ENCODE peak calls at places on chromosome 9, in seven cellular contexts. B, Q, O, P, R, J and S are unnamed samples.

GRCh38 chr9:31364171-31364570 is 1020.3 kb upstream of the ACO1 start:
- DNase-seq in B (no peak), Q (no peak), O (no peak), P (no peak), R (no peak), J (no peak), S (no peak)

GRCh38 chr9:126307306-126308061 is 19.1 kb upstream of the MVB12B start:
- DNase-seq in B (no peak), Q (no peak), O (no peak), P (no peak), R (no peak), J (no peak), S (no peak)

GRCh38 chr9:135247174-135247930 is 159.9 kb downstream of the OLFM1 start:
- DNase-seq in B (no peak), Q (no peak), O (no peak), P (no peak), R (no peak), J (no peak), S (no peak)

GRCh38 chr9:113988951-113989780 is 88.9 kb downstream of the AMBP start:
- DNase-seq in B (no peak), Q (no peak), O (no peak), P (peak; percentile 20), R (peak; percentile 36), J (no peak), S (no peak)

GRCh38 chr9:706606-707451 is 134.7 kb upstream of the DMRT1 start:
- DNase-seq in B (no peak), Q (no peak), O (no peak), P (no peak), R (peak; percentile 76), J (peak; percentile 68), S (peak; percentile 24)

GRCh38 chr9:120640380-120640779 is 60.4 kb upstream of the CDK5RAP2 start:
- DNase-seq in B (no peak), Q (no peak), O (no peak), P (no peak), R (no peak), J (no peak), S (no peak)

GRCh38 chr9:19630762-19631161 is 158.1 kb downstream of the SLC24A2 start:
- DNase-seq in B (no peak), Q (no peak), O (no peak), P (no peak), R (no peak), J (no peak), S (no peak)

GRCh38 chr9:114805670-114806551 is at the start of gene TNFSF15:
- DNase-seq in B (no peak), Q (no peak), O (no peak), P (no peak), R (no peak), J (peak; percentile 67), S (no peak)

GRCh38 chr9:20579544-20580309 is 42.6 kb downstream of the MLLT3 start:
- DNase-seq in B (no peak), Q (no peak), O (no peak), P (no peak), R (no peak), J (no peak), S (no peak)

GRCh38 chr9:84513473-84513872 is 156.1 kb upstream of the NTRK2 start:
- DNase-seq in B (no peak), Q (no peak), O (no peak), P (no peak), R (no peak), J (no peak), S (no peak)

GRCh38 chr9:126805546-126806262 is 864 bp downstream of the ZBTB43 start:
- DNase-seq in B (no peak), Q (peak; percentile 56), O (peak; percentile 72), P (no peak), R (peak; percentile 71), J (peak; percentile 92), S (no peak)

GRCh38 chr9:93126151-93126781 is 7.8 kb downstream of the NINJ1 start:
- DNase-seq in B (no peak), Q (peak; percentile 26), O (no peak), P (no peak), R (no peak), J (no peak), S (no peak)

GRCh38 chr9:127204771-127205470 is 59.7 kb upstream of the GARNL3 start:
- DNase-seq in B (no peak), Q (no peak), O (no peak), P (no peak), R (no peak), J (no peak), S (no peak)

GRCh38 chr9:132773093-132773492 is 102.8 kb downstream of the GTF3C4 start:
- DNase-seq in B (no peak), Q (no peak), O (no peak), P (no peak), R (no peak), J (no peak), S (no peak)

GRCh38 chr9:82893549-82893948 is 169.4 kb downstream of the RASEF start:
- DNase-seq in B (no peak), Q (no peak), O (no peak), P (no peak), R (no peak), J (no peak), S (no peak)

GRCh38 chr9:125829743-125830142 is 82.6 kb downstream of the PBX3 start:
- DNase-seq in B (no peak), Q (peak; percentile 52), O (peak; percentile 37), P (no peak), R (peak; percentile 25), J (no peak), S (peak; percentile 41)

GRCh38 chr9:114516913-114517312 is 11.6 kb upstream of the WHRN start:
- DNase-seq in B (no peak), Q (no peak), O (no peak), P (peak; percentile 29), R (no peak), J (no peak), S (no peak)

GRCh38 chr9:2583308-2584013 is 38.1 kb upstream of the VLDLR start:
- DNase-seq in B (no peak), Q (no peak), O (no peak), P (no peak), R (no peak), J (no peak), S (no peak)

GRCh38 chr9:97696025-97696822 is 916 bp downstream of the XPA start:
- DNase-seq in B (no peak), Q (no peak), O (no peak), P (no peak), R (no peak), J (peak; percentile 30), S (no peak)

GRCh38 chr9:27333241-27334052 is 36.5 kb upstream of the EQTN start:
- DNase-seq in B (peak; percentile 67), Q (peak; percentile 6), O (peak; percentile 35), P (peak; percentile 39), R (peak; percentile 58), J (peak; percentile 56), S (peak; percentile 41)

GRCh38 chr9:134802201-134802795 is 78.3 kb upstream of the FCN2 start:
- DNase-seq in B (no peak), Q (no peak), O (no peak), P (no peak), R (no peak), J (no peak), S (no peak)

GRCh38 chr9:14692918-14693861 is at the start of gene ZDHHC21:
- DNase-seq in B (no peak), Q (peak; percentile 22), O (peak; percentile 51), P (no peak), R (peak; percentile 34), J (peak; percentile 80), S (peak; percentile 18)